ENCODE peak calls at places on chromosome 2, in seven cellular contexts. One of them, this sample, is unnamed.

GRCh38 chr2:53969285-53970094 is 1.3 kb downstream of the PSME4 start:
- ATAC-seq in Right ventricle myocardium inferior: no peak
- ATAC-seq in pancreas: peak; percentile 21
- ATAC-seq in RWPE2: peak; percentile 70
- ATAC-seq in PC-3: peak; percentile 67
- ATAC-seq in right cardiac atrium: no peak
- ATAC-seq in Panc1: peak; percentile 2
- ATAC-seq in this sample: no peak

GRCh38 chr2:240638517-240639160 is 13.4 kb downstream of the GPR35 start:
- ATAC-seq in Right ventricle myocardium inferior: peak; percentile 58
- ATAC-seq in RWPE2: no peak
- ATAC-seq in pancreas: no peak
- ATAC-seq in Panc1: no peak
- ATAC-seq in PC-3: no peak
- ATAC-seq in right cardiac atrium: peak; percentile 31
- ATAC-seq in this sample: peak; percentile 68

GRCh38 chr2:54396107-54396506 is 60.0 kb upstream of the SPTBN1 start:
- ATAC-seq in PC-3: no peak
- ATAC-seq in Right ventricle myocardium inferior: no peak
- ATAC-seq in Panc1: no peak
- ATAC-seq in pancreas: no peak
- ATAC-seq in right cardiac atrium: no peak
- ATAC-seq in RWPE2: no peak
- ATAC-seq in this sample: no peak

GRCh38 chr2:152407806-152408205 is 72.8 kb downstream of the FMNL2 start:
- ATAC-seq in PC-3: no peak
- ATAC-seq in RWPE2: no peak
- ATAC-seq in Panc1: no peak
- ATAC-seq in pancreas: no peak
- ATAC-seq in right cardiac atrium: no peak
- ATAC-seq in Right ventricle myocardium inferior: no peak
- ATAC-seq in this sample: no peak

GRCh38 chr2:164993287-164994016 is 38.1 kb upstream of the SLC38A11 start:
- ATAC-seq in pancreas: no peak
- ATAC-seq in RWPE2: no peak
- ATAC-seq in right cardiac atrium: no peak
- ATAC-seq in PC-3: peak; percentile 21
- ATAC-seq in Panc1: no peak
- ATAC-seq in Right ventricle myocardium inferior: no peak
- ATAC-seq in this sample: no peak

GRCh38 chr2:68730828-68731227 is 3.8 kb upstream of the ARHGAP25 start:
- ATAC-seq in right cardiac atrium: no peak
- ATAC-seq in Right ventricle myocardium inferior: no peak
- ATAC-seq in pancreas: no peak
- ATAC-seq in RWPE2: peak; percentile 94
- ATAC-seq in Panc1: peak; percentile 91
- ATAC-seq in PC-3: peak; percentile 95
- ATAC-seq in this sample: no peak

GRCh38 chr2:239616729-239617128 is 215.9 kb upstream of the HDAC4 start:
- ATAC-seq in pancreas: no peak
- ATAC-seq in right cardiac atrium: no peak
- ATAC-seq in Panc1: no peak
- ATAC-seq in RWPE2: no peak
- ATAC-seq in Right ventricle myocardium inferior: no peak
- ATAC-seq in PC-3: no peak
- ATAC-seq in this sample: no peak

GRCh38 chr2:17827306-17827705 is 11.0 kb downstream of the MSGN1 start:
- ATAC-seq in Panc1: no peak
- ATAC-seq in PC-3: no peak
- ATAC-seq in pancreas: peak; percentile 16
- ATAC-seq in Right ventricle myocardium inferior: no peak
- ATAC-seq in right cardiac atrium: no peak
- ATAC-seq in RWPE2: no peak
- ATAC-seq in this sample: no peak

GRCh38 chr2:68434981-68435380 is 32.1 kb downstream of the FBXO48 start:
- ATAC-seq in right cardiac atrium: peak; percentile 8
- ATAC-seq in Panc1: no peak
- ATAC-seq in PC-3: no peak
- ATAC-seq in RWPE2: no peak
- ATAC-seq in pancreas: no peak
- ATAC-seq in Right ventricle myocardium inferior: peak; percentile 18
- ATAC-seq in this sample: no peak

GRCh38 chr2:201185863-201186262 is 2.9 kb downstream of the CASP10 start:
- ATAC-seq in pancreas: no peak
- ATAC-seq in PC-3: no peak
- ATAC-seq in right cardiac atrium: no peak
- ATAC-seq in Right ventricle myocardium inferior: no peak
- ATAC-seq in RWPE2: no peak
- ATAC-seq in Panc1: no peak
- ATAC-seq in this sample: no peak

GRCh38 chr2:95391641-95392310 is 10.7 kb upstream of the FAHD2A start:
- ATAC-seq in pancreas: peak; percentile 85
- ATAC-seq in PC-3: no peak
- ATAC-seq in right cardiac atrium: no peak
- ATAC-seq in Panc1: no peak
- ATAC-seq in RWPE2: no peak
- ATAC-seq in Right ventricle myocardium inferior: peak; percentile 10
- ATAC-seq in this sample: no peak

GRCh38 chr2:63850204-63850571 is 8.5 kb downstream of the UGP2 start:
- ATAC-seq in PC-3: no peak
- ATAC-seq in Right ventricle myocardium inferior: no peak
- ATAC-seq in pancreas: no peak
- ATAC-seq in Panc1: no peak
- ATAC-seq in RWPE2: no peak
- ATAC-seq in right cardiac atrium: no peak
- ATAC-seq in this sample: no peak